ENCODE peak calls at places on chromosomes 3 and 15, in ten cellular contexts. X, K, B, Z, D, E, R, T, Y and U are unnamed samples.

GRCh38 chr15:56744701-56745683 is 11.7 kb upstream of the ZNF280D start:
- DNase-seq in R (no peak), B (no peak), E (no peak), Y (no peak), T (no peak), Z (no peak), X (no peak), D (no peak), K (no peak), U (no peak)

GRCh38 chr3:8784676-8785435 is 15.4 kb upstream of the OXTR start:
- DNase-seq in D (no peak), T (no peak), K (no peak), E (no peak), Y (no peak), B (no peak), R (no peak), X (no peak), Z (peak), U (no peak)

GRCh38 chr3:179933872-179934271 is 102.9 kb downstream of the PEX5L start:
- DNase-seq in B (no peak), K (no peak), X (no peak), R (no peak), D (no peak), T (no peak), E (no peak), Y (no peak), Z (no peak), U (no peak)

GRCh38 chr3:11956781-11957180 is 47.4 kb upstream of the SYN2 start:
- DNase-seq in T (no peak), X (no peak), D (no peak), Y (no peak), B (no peak), Z (no peak), R (no peak), K (no peak), E (no peak), U (no peak)

GRCh38 chr15:67762610-67763368 is 62.5 kb upstream of the SKOR1 start:
- DNase-seq in R (no peak), Z (no peak), X (no peak), Y (no peak), K (no peak), B (no peak), D (peak), T (no peak), E (no peak), U (peak)

GRCh38 chr3:69113536-69113935 is 8.9 kb downstream of the LMOD3 start:
- DNase-seq in K (no peak), R (no peak), Z (no peak), B (no peak), E (no peak), X (no peak), T (no peak), Y (no peak), D (no peak), U (no peak)

GRCh38 chr3:11914651-11915050 is 68.0 kb upstream of the TAMM41 start:
- DNase-seq in Z (no peak), K (no peak), E (no peak), D (no peak), Y (no peak), T (no peak), X (peak), R (no peak), B (no peak), U (no peak)

GRCh38 chr3:49279376-49279775 is 2.3 kb upstream of the C3orf62 start:
- DNase-seq in E (no peak), Y (no peak), Z (no peak), T (no peak), R (no peak), D (no peak), K (no peak), X (no peak), B (no peak), U (no peak)

GRCh38 chr3:145058483-145058882 is 1086.9 kb downstream of the DIPK2A start:
- DNase-seq in R (no peak), Y (no peak), X (no peak), B (no peak), Z (no peak), E (no peak), D (no peak), K (no peak), T (no peak), U (no peak)

GRCh38 chr15:40930430-40931299 is 1.5 kb downstream of the DLL4 start:
- DNase-seq in R (peak), E (peak), D (no peak), Y (peak), Z (no peak), K (peak), T (no peak), X (peak), B (peak), U (no peak)

GRCh38 chr3:172658344-172659245 is 52.3 kb downstream of the NCEH1 start:
- DNase-seq in E (no peak), D (no peak), B (no peak), K (no peak), Y (peak), T (peak), X (no peak), R (no peak), Z (no peak), U (peak)

GRCh38 chr3:161540594-161540993 is 44.0 kb downstream of the OTOL1 start:
- DNase-seq in Y (no peak), B (no peak), Z (no peak), D (peak), X (no peak), T (no peak), E (no peak), R (no peak), K (no peak), U (no peak)

GRCh38 chr3:150545419-150546225 is 674 bp downstream of the SERP1 start:
- DNase-seq in K (no peak), Z (peak), E (no peak), T (no peak), B (peak), Y (peak), X (no peak), R (no peak), D (peak), U (peak)

GRCh38 chr3:184561329-184562145 is at the start of gene EPHB3:
- DNase-seq in B (peak), E (peak), Y (peak), T (peak), Z (peak), R (peak), D (peak), X (peak), K (peak), U (peak)

GRCh38 chr3:154316974-154317767 is 7.1 kb downstream of the DHX36 start:
- DNase-seq in X (no peak), K (no peak), Y (no peak), T (no peak), Z (no peak), B (no peak), E (no peak), R (no peak), D (no peak), U (no peak)

GRCh38 chr15:100714749-100715342 is 112.5 kb downstream of the ASB7 start:
- DNase-seq in B (no peak), K (peak), Y (no peak), E (no peak), X (peak), Z (peak), T (no peak), R (no peak), D (no peak), U (no peak)

GRCh38 chr3:38131621-38132369 is 5.1 kb downstream of the ACAA1 start:
- DNase-seq in B (no peak), E (no peak), K (no peak), X (no peak), D (no peak), T (peak), R (peak), Y (peak), Z (no peak), U (no peak)

GRCh38 chr15:66599536-66600239 is 33.9 kb upstream of the LCTL start:
- DNase-seq in Y (no peak), B (no peak), T (no peak), K (no peak), R (peak), D (no peak), Z (no peak), X (no peak), E (no peak), U (no peak)

GRCh38 chr3:82496890-82497560 is 735.6 kb upstream of the GBE1 start:
- DNase-seq in K (no peak), D (no peak), R (no peak), Z (no peak), B (no peak), T (no peak), X (no peak), E (no peak), Y (peak), U (no peak)

GRCh38 chr3:22887664-22888291 is 315.3 kb upstream of the UBE2E2 start:
- DNase-seq in R (no peak), X (no peak), E (no peak), K (no peak), Y (peak), Z (no peak), B (no peak), T (peak), D (no peak), U (no peak)

GRCh38 chr3:114043205-114043604 is 13.1 kb downstream of the CCDC191 start:
- DNase-seq in K (no peak), T (no peak), D (no peak), R (no peak), X (no peak), Z (no peak), E (no peak), B (no peak), Y (no peak), U (no peak)

GRCh38 chr3:123412811-123413588 is 35.9 kb downstream of the ADCY5 start:
- DNase-seq in X (peak), Y (no peak), R (no peak), T (no peak), B (peak), D (no peak), Z (no peak), E (peak), K (peak), U (no peak)

GRCh38 chr3:117278424-117279190 is 569.0 kb downstream of the TUSC7 start:
- DNase-seq in Y (no peak), X (no peak), D (no peak), T (no peak), K (no peak), E (no peak), Z (no peak), R (no peak), B (no peak), U (no peak)

GRCh38 chr15:65042776-65043322 is 2.3 kb upstream of the SLC51B start:
- DNase-seq in B (no peak), D (no peak), Z (no peak), K (no peak), E (no peak), X (no peak), T (no peak), Y (no peak), R (no peak), U (no peak)

GRCh38 chr3:187062526-187063177 is 76.6 kb downstream of the RPL39L start:
- DNase-seq in E (no peak), B (no peak), X (no peak), K (no peak), R (no peak), T (peak), D (no peak), Z (peak), Y (no peak), U (no peak)

DNA sequence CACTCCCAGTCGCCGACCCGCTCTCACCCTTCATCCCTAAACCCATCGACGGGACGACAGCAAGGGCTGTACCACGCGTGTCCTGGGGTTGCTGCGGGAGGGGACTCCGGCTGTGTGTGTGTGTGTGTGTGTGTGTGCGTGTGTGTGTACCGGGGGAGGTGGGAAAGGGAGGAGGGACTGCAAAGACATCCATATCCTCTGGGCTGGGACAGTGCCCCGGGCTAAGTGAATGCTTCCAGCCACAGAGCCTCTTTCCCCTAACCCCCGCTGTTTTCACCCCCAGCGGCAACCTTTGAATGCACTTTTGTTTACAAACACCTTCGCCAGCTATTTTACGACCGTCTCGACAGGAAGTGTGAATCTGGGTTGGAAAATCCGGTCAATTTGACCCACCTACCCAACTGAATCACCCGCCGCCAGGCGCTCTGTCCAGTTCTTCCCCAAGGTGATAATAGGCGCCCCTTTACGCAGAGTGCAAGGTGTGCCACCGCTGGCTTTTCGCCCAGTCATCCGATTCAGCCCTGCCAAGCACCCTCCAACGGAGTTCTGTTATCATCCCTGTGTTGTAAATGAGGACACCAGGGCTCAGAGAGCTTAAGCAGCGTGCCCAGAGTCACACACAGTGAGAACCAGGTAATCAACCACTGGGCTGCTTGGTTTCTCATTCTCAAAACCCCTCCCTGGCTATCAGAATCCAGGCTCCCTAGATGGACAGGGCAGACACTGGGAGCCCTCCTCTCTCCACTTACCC is 719 bp upstream of the AMOTL2 start:
- DNase-seq in E (peak), K (peak), R (peak), X (peak), Z (no peak), B (peak), Y (peak), D (no peak), T (no peak), U (no peak)
- H3K27ac ChIP-seq in E (peak), K (peak), R (peak), X (peak), Z (peak), B (peak), Y (peak), D (no peak), T (peak), U (peak)

GRCh38 chr3:99881121-99881524 is 63.5 kb downstream of the CMSS1 start:
- DNase-seq in Y (no peak), K (no peak), X (no peak), Z (no peak), E (no peak), B (no peak), R (no peak), D (no peak), T (no peak), U (no peak)
- H3K27ac ChIP-seq in Y (no peak), K (peak), X (no peak), Z (peak), E (peak), B (peak), R (peak), D (no peak), T (no peak), U (peak)

GRCh38 chr3:112681822-112682325 is 40.9 kb upstream of the CCDC80 start:
- DNase-seq in E (no peak), Y (no peak), B (no peak), K (no peak), T (peak), X (no peak), D (no peak), R (no peak), Z (no peak), U (no peak)
- H3K27ac ChIP-seq in E (no peak), Y (no peak), B (no peak), K (no peak), T (peak), X (no peak), D (no peak), R (no peak), Z (no peak), U (peak)

DNA sequence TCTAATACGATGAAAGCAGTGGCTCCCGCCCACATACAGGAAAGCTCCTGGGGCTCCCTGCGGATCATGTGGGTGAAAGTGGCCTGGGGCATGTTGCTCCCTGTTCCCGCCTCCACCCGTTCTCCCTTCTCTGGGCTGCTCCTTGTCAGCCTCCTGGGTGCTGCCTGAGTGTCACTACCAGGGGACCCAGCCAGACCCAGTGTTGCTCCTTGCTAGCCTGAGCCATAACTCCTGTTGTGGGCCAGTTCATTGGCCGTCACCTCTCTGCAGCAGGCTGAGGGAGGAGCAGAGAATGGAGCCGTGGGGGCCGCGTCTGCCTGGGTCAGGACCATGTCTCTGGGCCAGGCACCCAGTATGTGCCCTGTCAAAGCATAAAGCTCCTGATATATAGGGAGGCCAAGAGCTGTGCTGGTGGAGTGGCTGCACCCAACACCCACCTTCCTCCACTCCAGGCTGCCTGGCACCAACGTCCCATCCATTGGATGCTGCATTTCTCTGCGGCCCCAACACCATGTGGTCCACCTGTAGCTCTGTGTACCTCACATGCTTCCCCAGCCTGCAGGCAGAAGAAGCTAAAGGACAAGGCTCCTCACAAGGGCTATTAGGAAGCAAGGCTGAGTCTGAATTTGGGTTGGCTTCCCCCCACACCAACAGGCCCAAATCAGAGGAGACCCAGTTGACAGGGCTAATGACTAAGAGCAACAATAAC is 40.5 kb downstream of the KLF13 start:
- DNase-seq in T (no peak), B (peak), K (peak), D (no peak), R (peak), Y (no peak), X (no peak), E (peak), Z (no peak), U (no peak)
- H3K27ac ChIP-seq in T (no peak), B (peak), K (peak), D (peak), R (peak), Y (no peak), X (peak), E (peak), Z (peak), U (peak)

GRCh38 chr3:197749601-197750395 is at the start of gene FYTTD1:
- DNase-seq in Z (peak), Y (peak), T (peak), K (peak), E (peak), R (peak), X (peak), D (peak), B (peak), U (peak)
- H3K27ac ChIP-seq in Z (peak), Y (peak), T (peak), K (peak), E (peak), R (peak), X (peak), D (peak), B (peak), U (peak)

DNA sequence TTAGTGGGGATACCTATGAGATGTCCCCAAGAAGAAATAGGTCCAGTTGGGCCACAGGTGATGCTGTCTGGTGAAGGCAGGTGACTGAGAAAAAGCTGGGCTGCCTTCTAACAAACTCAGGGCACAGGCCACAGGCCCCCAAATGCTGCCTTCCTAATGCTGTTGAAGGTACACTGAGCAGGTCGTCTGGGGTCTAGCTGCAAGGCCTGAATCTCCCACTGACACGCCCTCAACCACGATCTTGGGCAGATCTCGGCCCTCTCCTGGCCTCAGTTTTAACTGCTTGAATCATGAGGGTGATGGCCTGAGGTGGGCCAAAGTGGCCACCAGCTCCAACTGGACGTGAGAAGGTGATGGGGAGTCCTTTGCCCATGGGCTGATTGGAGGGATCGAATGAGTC is 2.1 kb upstream of the ACSBG1 start:
- DNase-seq in X (peak), Y (no peak), Z (no peak), E (no peak), D (no peak), B (no peak), R (no peak), K (peak), T (no peak), U (no peak)
- H3K27ac ChIP-seq in X (no peak), Y (no peak), Z (no peak), E (no peak), D (no peak), B (no peak), R (no peak), K (no peak), T (no peak), U (no peak)